ENCODE peak calls at places on chromosomes 6 and 20, in eight cellular contexts. L, K, Y, O, S, P, A and I are unnamed samples.

GRCh38 chr6:5746392-5747140 is 260.2 kb downstream of the NRN1 start:
- DNase-seq in L (no peak), K (no peak), Y (peak; percentile 69), O (no peak), S (no peak), P (no peak), A (no peak), I (no peak)

GRCh38 chr20:4956200-4956810 is 45.0 kb downstream of the SLC23A2 start:
- DNase-seq in L (no peak), K (no peak), Y (no peak), O (peak; percentile 37), S (no peak), P (peak; percentile 45), A (no peak), I (peak; percentile 61)

GRCh38 chr20:20712004-20712473 is 405 bp downstream of the RALGAPA2 start:
- DNase-seq in L (peak; percentile 35), K (no peak), Y (no peak), O (no peak), S (no peak), P (no peak), A (no peak), I (no peak)

GRCh38 chr6:115133790-115134189 is 791.0 kb upstream of the HS3ST5 start:
- DNase-seq in L (no peak), K (no peak), Y (no peak), O (no peak), S (no peak), P (no peak), A (no peak), I (peak; percentile 14)

GRCh38 chr6:54135665-54136370 is 24.6 kb downstream of the MLIP start:
- DNase-seq in L (no peak), K (no peak), Y (no peak), O (no peak), S (no peak), P (no peak), A (no peak), I (peak; percentile 90)

GRCh38 chr6:90028080-90028778 is 134.0 kb downstream of the GJA10 start:
- DNase-seq in L (no peak), K (no peak), Y (no peak), O (no peak), S (no peak), P (no peak), A (no peak), I (no peak)

GRCh38 chr6:139392834-139393233 is 18.4 kb upstream of the CITED2 start:
- DNase-seq in L (no peak), K (no peak), Y (no peak), O (no peak), S (no peak), P (no peak), A (no peak), I (no peak)

GRCh38 chr20:17965042-17965697 is 3.4 kb downstream of the SNX5 start:
- DNase-seq in L (no peak), K (peak; percentile 49), Y (no peak), O (no peak), S (no peak), P (no peak), A (no peak), I (no peak)

GRCh38 chr6:27237089-27237723 is 10.3 kb upstream of the PRSS16 start:
- DNase-seq in L (no peak), K (no peak), Y (peak; percentile 73), O (peak; percentile 37), S (no peak), P (peak; percentile 91), A (no peak), I (peak; percentile 28)

GRCh38 chr6:133895573-133896343 is 6.8 kb downstream of the TCF21 start:
- DNase-seq in L (peak; percentile 59), K (peak; percentile 61), Y (peak; percentile 53), O (no peak), S (no peak), P (no peak), A (no peak), I (no peak)

GRCh38 chr6:160060221-160060620 is 61.4 kb upstream of the SLC22A1 start:
- DNase-seq in L (no peak), K (no peak), Y (no peak), O (no peak), S (no peak), P (no peak), A (no peak), I (no peak)

GRCh38 chr6:111872521-111873177 is 603 bp downstream of the FYN start:
- DNase-seq in L (peak; percentile 69), K (peak; percentile 55), Y (peak; percentile 49), O (peak; percentile 69), S (no peak), P (no peak), A (peak; percentile 52), I (no peak)

GRCh38 chr6:105363100-105363754 is 39.7 kb downstream of the PREP start:
- DNase-seq in L (no peak), K (no peak), Y (no peak), O (no peak), S (no peak), P (no peak), A (no peak), I (no peak)

GRCh38 chr6:52227495-52227894 is 16.8 kb downstream of the IL17F start:
- DNase-seq in L (no peak), K (no peak), Y (no peak), O (no peak), S (no peak), P (no peak), A (no peak), I (no peak)

GRCh38 chr6:34052918-34053608 is 92.8 kb downstream of the GRM4 start:
- DNase-seq in L (no peak), K (no peak), Y (no peak), O (no peak), S (no peak), P (no peak), A (no peak), I (no peak)

GRCh38 chr6:154246723-154247118 is 109.9 kb downstream of the IPCEF1 start:
- DNase-seq in L (no peak), K (no peak), Y (no peak), O (no peak), S (no peak), P (no peak), A (no peak), I (no peak)

GRCh38 chr6:154242617-154243357 is 113.8 kb downstream of the IPCEF1 start:
- DNase-seq in L (no peak), K (no peak), Y (no peak), O (no peak), S (no peak), P (no peak), A (no peak), I (no peak)

GRCh38 chr6:154247119-154247814 is 109.3 kb downstream of the IPCEF1 start:
- DNase-seq in L (no peak), K (no peak), Y (no peak), O (peak; percentile 49), S (no peak), P (no peak), A (no peak), I (no peak)

GRCh38 chr6:154243793-154244768 is 112.5 kb downstream of the IPCEF1 start:
- DNase-seq in L (no peak), K (no peak), Y (no peak), O (no peak), S (no peak), P (no peak), A (no peak), I (no peak)

GRCh38 chr6:154245542-154245941 is 111.1 kb downstream of the IPCEF1 start:
- DNase-seq in L (no peak), K (no peak), Y (no peak), O (no peak), S (no peak), P (no peak), A (no peak), I (no peak)
- H3K27ac ChIP-seq in L (no peak overlapping the region), K (no peak overlapping the region), Y (no peak overlapping the region), O (peak overlapping the region; percentile 81), S (peak overlapping the region; percentile 4), P (no peak overlapping the region), A (peak overlapping the region; percentile 75), I (no peak overlapping the region)

GRCh38 chr20:51428451-51429143 is 113.9 kb downstream of the NFATC2 start:
- DNase-seq in L (peak; percentile 59), K (peak; percentile 56), Y (no peak), O (no peak), S (peak; percentile 74), P (no peak), A (no peak), I (no peak)
- H3K27ac ChIP-seq in L (no peak overlapping the region), K (no peak overlapping the region), Y (no peak overlapping the region), O (no peak overlapping the region), S (peak overlapping the region; percentile 9), P (no peak overlapping the region), A (no peak overlapping the region), I (no peak overlapping the region)

GRCh38 chr20:33673411-33674293 is 576 bp downstream of the NECAB3 start:
- DNase-seq in L (peak; percentile 60), K (no peak), Y (no peak), O (no peak), S (no peak), P (no peak), A (no peak), I (no peak)
- H3K27ac ChIP-seq in L (peak overlapping the region; percentile 93), K (peak overlapping the region; percentile 55), Y (no peak overlapping the region), O (peak overlapping the region; percentile 54), S (peak overlapping the region; percentile 81), P (peak overlapping the region; percentile 91), A (no peak overlapping the region), I (peak overlapping the region; percentile 46)

GRCh38 chr6:16522937-16523336 is 238.3 kb downstream of the ATXN1 start:
- DNase-seq in L (no peak), K (no peak), Y (no peak), O (no peak), S (no peak), P (no peak), A (no peak), I (no peak)

GRCh38 chr6:16524380-16524707 is 236.9 kb downstream of the ATXN1 start:
- DNase-seq in L (no peak), K (no peak), Y (no peak), O (no peak), S (no peak), P (no peak), A (no peak), I (no peak)

GRCh38 chr6:16527691-16528090 is 233.6 kb downstream of the ATXN1 start:
- DNase-seq in L (no peak), K (no peak), Y (no peak), O (no peak), S (no peak), P (no peak), A (no peak), I (no peak)

GRCh38 chr6:16521528-16521927 is 239.7 kb downstream of the ATXN1 start:
- DNase-seq in L (no peak), K (no peak), Y (no peak), O (no peak), S (no peak), P (no peak), A (no peak), I (no peak)

DNA sequence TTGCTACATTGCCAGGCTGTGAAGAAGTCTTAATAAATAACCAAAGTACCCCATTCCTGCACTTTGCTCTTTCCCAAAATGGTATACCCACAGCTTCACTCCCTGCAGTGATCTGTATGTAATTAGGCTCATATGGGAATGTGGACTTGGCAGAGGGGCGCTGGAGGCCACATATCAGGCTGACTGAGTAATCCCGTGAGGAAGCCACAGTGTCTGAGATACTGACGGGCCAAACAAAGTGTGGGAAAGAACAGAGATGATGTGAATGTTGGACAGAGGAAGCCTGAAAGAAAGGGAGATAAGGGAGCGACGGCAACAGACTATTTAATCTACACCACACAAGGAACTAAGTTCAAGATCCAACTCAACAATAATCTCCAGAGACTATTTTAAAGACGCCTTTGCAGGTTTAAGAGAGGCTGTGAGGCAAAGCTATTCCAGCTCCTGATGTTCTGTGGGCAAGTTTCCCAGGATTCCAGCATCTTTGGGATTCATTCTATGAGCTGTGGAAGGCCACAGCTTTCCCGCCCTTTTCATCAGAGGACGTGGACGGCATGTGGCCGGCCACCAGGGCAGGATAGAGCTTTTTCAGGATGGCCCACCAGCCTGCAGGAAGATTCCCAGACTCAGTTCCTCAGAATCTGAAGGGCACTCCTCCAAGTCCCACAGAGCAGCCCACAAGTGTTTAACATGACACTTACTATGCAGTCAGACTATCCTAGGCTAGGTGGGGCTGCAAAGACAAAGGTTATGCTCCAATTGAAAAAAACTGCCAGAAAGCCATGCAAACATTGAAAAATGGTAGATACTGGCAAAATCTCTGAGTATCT is 237.5 kb downstream of the ATXN1 start:
- DNase-seq in L (no peak), K (peak; percentile 40), Y (no peak), O (no peak), S (no peak), P (no peak), A (no peak), I (no peak)
- H3K27ac ChIP-seq in L (no peak overlapping the region), K (peak overlapping the region; percentile 45), Y (no peak overlapping the region), O (no peak overlapping the region), S (no peak overlapping the region), P (no peak overlapping the region), A (no peak overlapping the region), I (no peak overlapping the region)